ENCODE peak calls at places on chromosomes 2 and 18, in four cellular contexts. C is neuronal stem cell, Q is mesendoderm, P is H9. S is an unnamed sample.

GRCh38 chr18:50297621-50298442 is 10.3 kb upstream of the CXXC1 start:
- DNase-seq in C (peak; percentile 51), Q (peak; percentile 80), P (peak; percentile 85), S (peak; percentile 61)

GRCh38 chr2:151261240-151261976 is at the start of gene RBM43:
- DNase-seq in C (peak; percentile 62), Q (peak; percentile 84), P (peak; percentile 78), S (peak; percentile 91)

GRCh38 chr2:234521536-234521935 is 24.7 kb upstream of the ARL4C start:
- DNase-seq in C (no peak), Q (no peak), P (no peak), S (no peak)

GRCh38 chr2:159879061-159879604 is 81.1 kb upstream of the CD302 start:
- DNase-seq in C (no peak), Q (no peak), P (no peak), S (peak; percentile 70)

GRCh38 chr2:234495076-234495800 is 1.6 kb downstream of the ARL4C start:
- DNase-seq in C (no peak), Q (peak; percentile 45), P (peak; percentile 56), S (peak; percentile 44)

GRCh38 chr2:31384351-31384750 is 30.2 kb downstream of the XDH start:
- DNase-seq in C (no peak), Q (peak; percentile 18), P (no peak), S (peak; percentile 96)

GRCh38 chr2:69784228-69784627 is 42.3 kb downstream of the ANXA4 start:
- DNase-seq in C (no peak), Q (no peak), P (no peak), S (no peak)

GRCh38 chr2:191228861-191229260 is 16.3 kb upstream of the MYO1B start:
- DNase-seq in C (no peak), Q (no peak), P (no peak), S (no peak)

GRCh38 chr2:219576505-219577388 is 4.6 kb downstream of the INHA start:
- DNase-seq in C (no peak), Q (peak; percentile 77), P (peak; percentile 70), S (peak; percentile 13)

GRCh38 chr2:231052494-231053451 is 3.9 kb upstream of the PSMD1 start:
- DNase-seq in C (peak; percentile 82), Q (peak; percentile 93), P (peak; percentile 88), S (peak; percentile 77)

GRCh38 chr2:176614930-176615329 is 345.7 kb downstream of the MTX2 start:
- DNase-seq in C (no peak), Q (no peak), P (no peak), S (no peak)

GRCh38 chr18:8423051-8423558 is 186.1 kb upstream of the RAB12 start:
- DNase-seq in C (no peak), Q (peak; percentile 31), P (no peak), S (peak; percentile 65)

GRCh38 chr2:147223553-147223952 is 621.3 kb upstream of the ACVR2A start:
- DNase-seq in C (no peak), Q (no peak), P (no peak), S (no peak)

GRCh38 chr2:19378939-19379338 is 20.5 kb upstream of the OSR1 start:
- DNase-seq in C (no peak), Q (no peak), P (no peak), S (no peak)

GRCh38 chr2:157487271-157487610 is 43.4 kb upstream of the CYTIP start:
- DNase-seq in C (no peak), Q (no peak), P (no peak), S (no peak)

GRCh38 chr2:157489981-157490380 is 46.1 kb upstream of the CYTIP start:
- DNase-seq in C (no peak), Q (no peak), P (no peak), S (no peak)

GRCh38 chr2:157487747-157488146 is 43.9 kb upstream of the CYTIP start:
- DNase-seq in C (no peak), Q (no peak), P (no peak), S (no peak)

GRCh38 chr2:157486596-157487270 is 42.8 kb upstream of the CYTIP start:
- DNase-seq in C (no peak), Q (no peak), P (no peak), S (peak; percentile 35)

GRCh38 chr2:157488877-157489276 is 45.0 kb upstream of the CYTIP start:
- DNase-seq in C (no peak), Q (no peak), P (no peak), S (no peak)
- H3K23ac ChIP-seq in C (no peak overlapping the region), Q (no peak overlapping the region), P (no peak overlapping the region), S (no peak overlapping the region)

GRCh38 chr2:237923507-237924163 is 43.2 kb upstream of the UBE2F start:
- DNase-seq in C (peak; percentile 57), Q (peak; percentile 68), P (peak; percentile 80), S (peak; percentile 35)

GRCh38 chr2:237924164-237924534 is 42.7 kb upstream of the UBE2F start:
- DNase-seq in C (no peak), Q (no peak), P (no peak), S (no peak)

GRCh38 chr2:237921967-237922492 is 44.8 kb upstream of the UBE2F start:
- DNase-seq in C (no peak), Q (no peak), P (no peak), S (no peak)

GRCh38 chr2:237920673-237921072 is 46.1 kb upstream of the UBE2F start:
- DNase-seq in C (no peak), Q (no peak), P (no peak), S (peak; percentile 25)

DNA sequence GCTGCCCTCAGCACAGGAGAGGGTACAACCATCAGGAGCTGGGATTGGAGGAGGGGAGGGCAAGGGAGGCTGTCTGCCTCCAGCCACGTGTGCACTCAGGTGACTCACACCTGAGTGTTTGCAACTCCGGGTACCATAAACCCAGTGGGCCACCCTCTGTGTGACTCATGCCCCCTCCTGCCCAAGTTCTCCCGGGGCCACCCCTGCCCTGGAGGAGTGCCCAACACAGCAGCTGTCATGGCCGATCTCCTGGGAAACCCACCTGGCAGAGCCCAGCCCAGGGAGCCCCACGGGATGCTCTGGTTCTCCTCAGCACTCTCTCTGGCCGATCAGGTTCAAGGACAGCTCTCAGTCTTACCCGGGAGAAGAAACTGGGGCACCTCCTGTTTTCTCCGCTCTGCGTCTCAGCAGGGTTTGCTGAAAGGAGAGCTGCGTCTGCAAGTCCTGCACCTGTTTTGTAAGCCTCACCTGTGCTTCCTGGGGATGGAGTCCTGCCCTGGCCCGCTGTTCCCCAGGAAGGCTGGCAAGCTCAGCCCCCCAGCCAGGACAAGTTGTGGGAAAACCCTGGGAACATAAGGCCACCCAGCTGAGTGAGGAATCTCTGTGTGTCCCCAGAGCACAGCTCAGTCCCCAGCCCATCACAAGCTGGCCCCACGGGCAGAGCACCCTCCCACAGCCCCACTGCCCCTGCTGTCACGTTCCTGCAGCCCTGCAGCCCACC is 44.0 kb upstream of the UBE2F start:
- DNase-seq in C (no peak), Q (no peak), P (no peak), S (no peak)
- H3K23ac ChIP-seq in C (no peak overlapping the region), Q (no peak overlapping the region), P (no peak overlapping the region), S (no peak overlapping the region)

GRCh38 chr2:1754046-1754445 is 9.7 kb upstream of the PXDN start:
- DNase-seq in C (no peak), Q (no peak), P (no peak), S (no peak)
- H3K23ac ChIP-seq in C (peak overlapping the region; percentile 39), Q (no peak overlapping the region), P (no peak overlapping the region), S (no peak overlapping the region)

DNA sequence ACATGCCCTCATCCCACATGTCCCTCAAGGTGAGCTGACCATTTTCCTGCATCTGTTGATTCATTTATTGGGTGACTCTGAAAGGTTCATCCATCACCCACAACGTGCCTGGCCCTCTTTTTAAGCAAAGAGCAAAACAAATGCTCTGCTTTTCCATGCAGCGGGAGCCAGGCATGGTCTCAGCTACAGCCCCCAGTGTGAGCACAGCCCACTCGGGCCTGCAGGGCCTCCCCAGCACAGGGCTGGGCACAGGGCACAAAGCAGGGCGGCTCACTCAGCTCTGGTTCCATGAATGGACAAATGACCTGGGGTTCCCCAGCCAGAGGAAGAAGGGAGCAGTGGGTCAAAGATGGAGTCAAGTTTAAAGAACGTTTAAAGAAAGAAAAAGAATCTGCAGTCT is 24.1 kb upstream of the OTOS start:
- DNase-seq in C (no peak), Q (no peak), P (no peak), S (no peak)
- H3K23ac ChIP-seq in C (no peak overlapping the region), Q (no peak overlapping the region), P (no peak overlapping the region), S (no peak overlapping the region)

DNA sequence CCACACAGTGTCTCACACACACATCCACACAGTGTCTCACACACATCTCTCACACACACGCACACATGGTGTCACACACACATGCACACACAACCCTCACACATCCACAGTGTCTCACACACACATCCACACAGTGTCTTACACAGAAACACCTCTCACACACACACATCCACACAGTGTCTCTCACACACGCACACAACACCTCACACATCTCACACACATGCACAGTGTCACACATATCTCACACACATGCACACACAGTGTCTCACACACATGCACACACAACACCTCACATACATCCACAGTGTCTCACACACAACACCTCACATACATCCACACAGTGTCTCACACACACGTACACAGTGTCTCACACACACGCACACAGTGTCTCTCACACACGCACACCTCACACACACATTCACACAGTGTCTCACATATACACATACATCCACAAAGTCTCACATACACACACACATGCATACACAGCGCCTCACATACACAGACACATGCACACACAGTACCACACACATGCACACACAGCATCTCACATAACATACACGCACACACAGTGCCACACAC is 473.9 kb upstream of the HS6ST1 start:
- DNase-seq in C (no peak), Q (no peak), P (peak; percentile 11), S (no peak)
- H3K23ac ChIP-seq in C (no peak overlapping the region), Q (peak overlapping the region; percentile 80), P (no peak overlapping the region), S (no peak overlapping the region)

DNA sequence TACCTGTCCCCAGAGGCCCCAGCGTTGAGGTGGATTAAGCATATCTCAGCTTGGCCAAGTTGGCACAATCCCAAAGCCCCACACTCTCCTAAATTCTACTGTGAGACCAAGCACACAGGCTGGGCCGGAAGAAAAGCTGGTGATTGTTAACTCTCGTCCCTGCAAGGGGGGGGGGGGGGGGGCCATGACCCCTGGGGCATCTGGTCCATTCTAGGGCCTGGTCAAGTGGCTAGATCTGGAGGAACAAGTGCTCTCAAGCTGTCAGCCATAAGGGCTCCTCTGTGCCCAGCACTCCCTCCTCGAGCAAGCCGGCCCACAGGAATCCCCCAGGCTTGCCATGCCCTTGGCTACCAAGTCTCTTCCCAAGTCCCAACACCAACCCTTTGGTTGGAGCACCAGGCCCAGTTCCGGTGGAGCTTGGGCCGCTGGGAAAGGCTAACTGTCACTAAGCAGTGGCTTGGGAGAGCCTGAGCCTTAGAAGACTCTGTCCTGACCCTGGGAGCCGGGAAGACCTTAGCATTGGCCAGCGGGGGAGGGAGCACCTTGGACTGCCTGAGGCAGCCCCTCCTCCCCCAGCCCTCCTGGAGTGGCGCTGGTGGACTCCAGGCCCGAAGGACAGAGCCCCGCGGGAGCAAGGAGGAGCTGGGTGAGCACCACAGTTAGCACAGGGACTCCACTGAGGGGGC is 62.4 kb upstream of the POMC start:
- DNase-seq in C (no peak), Q (no peak), P (no peak), S (no peak)
- H3K23ac ChIP-seq in C (peak overlapping the region; percentile 16), Q (no peak overlapping the region), P (no peak overlapping the region), S (no peak overlapping the region)

GRCh38 chr18:48547456-48548403 is 8.9 kb downstream of the CTIF start:
- DNase-seq in C (no peak), Q (peak; percentile 98), P (peak; percentile 60), S (peak; percentile 90)
- H3K23ac ChIP-seq in C (no peak overlapping the region), Q (no peak overlapping the region), P (no peak overlapping the region), S (peak overlapping the region; percentile 96)

GRCh38 chr2:48284624-48285212 is 245.2 kb upstream of the STON1 start:
- DNase-seq in C (no peak), Q (peak; percentile 13), P (no peak), S (no peak)
- H3K23ac ChIP-seq in C (no peak overlapping the region), Q (no peak overlapping the region), P (no peak overlapping the region), S (no peak overlapping the region)